ENCODE peak calls at places on chromosome 15, in four cellular contexts. H is gastrocnemius medialis, D is esophagus squamous epithelium, F is A549. X is an unnamed sample.

GRCh38 chr15:101128191-101128590 is 123.7 kb downstream of the CHSY1 start:
- DNase-seq in D (no peak), F (no peak), H (no peak), X (no peak)

GRCh38 chr15:101264011-101264410 is 12.2 kb upstream of the CHSY1 start:
- DNase-seq in F (no peak), H (no peak), D (no peak), X (no peak)

GRCh38 chr15:88649286-88649733 is 10.5 kb downstream of the ISG20 start:
- DNase-seq in H (no peak), D (no peak), F (peak; percentile 61), X (peak; percentile 66)

GRCh38 chr15:77543159-77543882 is 89.4 kb downstream of the LINGO1 start:
- DNase-seq in F (peak; percentile 89), H (peak; percentile 48), D (peak; percentile 24), X (peak; percentile 90)

GRCh38 chr15:98649621-98649995 is 1.3 kb downstream of the IGF1R start:
- DNase-seq in F (no peak), D (no peak), H (peak; percentile 20), X (peak; percentile 46)

GRCh38 chr15:84725001-84725491 is 9.1 kb upstream of the SEC11A start:
- DNase-seq in H (peak; percentile 5), F (no peak), D (no peak), X (no peak)

GRCh38 chr15:76839173-76839572 is 66.0 kb downstream of the SCAPER start:
- DNase-seq in H (no peak), D (no peak), F (no peak), X (no peak)

GRCh38 chr15:40128746-40129660 is 20.3 kb upstream of the BMF start:
- DNase-seq in F (no peak), D (no peak), H (no peak), X (no peak)

GRCh38 chr15:89101302-89102191 is 13.3 kb downstream of the ABHD2 start:
- DNase-seq in F (peak; percentile 98), H (peak; percentile 82), D (no peak), X (peak; percentile 77)

GRCh38 chr15:88701561-88702095 is 62.8 kb downstream of the ISG20 start:
- DNase-seq in D (no peak), F (peak; percentile 46), H (no peak), X (no peak)

GRCh38 chr15:26580943-26581342 is 191.9 kb downstream of the GABRB3 start:
- DNase-seq in F (no peak), H (no peak), D (no peak), X (no peak)

GRCh38 chr15:44738340-44738984 is 2.1 kb downstream of the TRIM69 start:
- DNase-seq in H (no peak), D (no peak), F (peak; percentile 43), X (no peak)

GRCh38 chr15:66095871-66096710 is 157.5 kb downstream of the MEGF11 start:
- DNase-seq in F (no peak), H (no peak), D (no peak), X (no peak)

GRCh38 chr15:65421360-65422215 is 1.2 kb downstream of the IGDCC4 start:
- DNase-seq in F (no peak), H (peak; percentile 31), D (no peak), X (peak; percentile 50)

GRCh38 chr15:82737975-82738374 is 28.3 kb upstream of the AP3B2 start:
- DNase-seq in F (peak; percentile 34), D (no peak), H (no peak), X (no peak)

GRCh38 chr15:82045179-82045891 is 483 bp downstream of the MEX3B start:
- DNase-seq in D (no peak), F (peak; percentile 55), H (peak; percentile 14), X (peak; percentile 37)

GRCh38 chr15:39610665-39611064 is 29.8 kb downstream of the THBS1 start:
- DNase-seq in F (no peak), H (no peak), D (no peak), X (no peak)

GRCh38 chr15:100779331-100780207 is 100.1 kb upstream of the ALDH1A3 start:
- DNase-seq in D (no peak), F (no peak), H (no peak), X (no peak)

GRCh38 chr15:75203017-75203907 is 1.6 kb downstream of the C15orf39 start:
- DNase-seq in D (no peak), H (no peak), F (peak; percentile 41), X (no peak)

GRCh38 chr15:82063055-82063454 is 17.2 kb upstream of the MEX3B start:
- DNase-seq in F (no peak), D (no peak), H (no peak), X (no peak)

GRCh38 chr15:94576889-94577533 is 345.6 kb downstream of the MCTP2 start:
- DNase-seq in F (peak; percentile 26), D (no peak), H (no peak), X (no peak)

GRCh38 chr15:41160639-41161315 is 44.7 kb upstream of the INO80 start:
- DNase-seq in H (no peak), D (no peak), F (no peak), X (no peak)

GRCh38 chr15:40282870-40283614 is at the start of gene ANKRD63:
- DNase-seq in D (no peak), F (no peak), H (no peak), X (no peak)

GRCh38 chr15:80572337-80572736 is 122.8 kb upstream of the ABHD17C start:
- DNase-seq in H (no peak), D (no peak), F (no peak), X (no peak)

GRCh38 chr15:87118424-87118823 is 1038.8 kb downstream of the AGBL1 start:
- DNase-seq in D (no peak), F (no peak), H (no peak), X (no peak)

GRCh38 chr15:54504695-54505094 is 526.5 kb downstream of the UNC13C start:
- DNase-seq in F (no peak), D (no peak), H (no peak), X (no peak)

GRCh38 chr15:41948499-41948898 is 23.9 kb downstream of the EHD4 start:
- DNase-seq in F (no peak), H (peak; percentile 37), D (no peak), X (no peak)

GRCh38 chr15:26738996-26739395 is 33.9 kb downstream of the GABRB3 start:
- DNase-seq in H (no peak), F (no peak), D (no peak), X (no peak)

GRCh38 chr15:66004618-66005262 is 135.4 kb downstream of the RAB11A start:
- DNase-seq in H (no peak), D (no peak), F (peak; percentile 26), X (no peak)

DNA sequence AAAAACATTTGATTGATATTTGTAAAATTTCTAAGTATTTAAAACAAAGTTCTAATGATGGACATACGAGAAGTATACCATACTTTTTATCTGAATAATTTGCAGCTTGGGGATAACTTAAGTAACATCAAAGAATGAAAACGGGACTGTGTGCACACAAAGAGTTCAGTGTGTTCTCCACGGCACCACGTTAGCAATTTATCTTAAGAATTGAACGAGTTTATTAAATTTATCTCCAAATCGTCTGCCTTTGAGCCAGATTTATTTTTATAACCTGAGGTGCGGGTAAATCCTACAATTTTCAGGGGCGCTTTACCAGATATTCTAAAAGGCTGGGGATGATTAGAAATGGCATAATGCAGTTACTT is 3.4 kb downstream of the CHD2 start:
- DNase-seq in H (no peak), F (no peak), D (no peak), X (no peak)
- H3K4me1 ChIP-seq in H (peaks cover 60% of the 10 kb centered on the region), F (peaks cover 35% of the 10 kb centered on the region), D (peaks cover 75% of the 10 kb centered on the region), X (peaks cover 35% of the 10 kb centered on the region)

DNA sequence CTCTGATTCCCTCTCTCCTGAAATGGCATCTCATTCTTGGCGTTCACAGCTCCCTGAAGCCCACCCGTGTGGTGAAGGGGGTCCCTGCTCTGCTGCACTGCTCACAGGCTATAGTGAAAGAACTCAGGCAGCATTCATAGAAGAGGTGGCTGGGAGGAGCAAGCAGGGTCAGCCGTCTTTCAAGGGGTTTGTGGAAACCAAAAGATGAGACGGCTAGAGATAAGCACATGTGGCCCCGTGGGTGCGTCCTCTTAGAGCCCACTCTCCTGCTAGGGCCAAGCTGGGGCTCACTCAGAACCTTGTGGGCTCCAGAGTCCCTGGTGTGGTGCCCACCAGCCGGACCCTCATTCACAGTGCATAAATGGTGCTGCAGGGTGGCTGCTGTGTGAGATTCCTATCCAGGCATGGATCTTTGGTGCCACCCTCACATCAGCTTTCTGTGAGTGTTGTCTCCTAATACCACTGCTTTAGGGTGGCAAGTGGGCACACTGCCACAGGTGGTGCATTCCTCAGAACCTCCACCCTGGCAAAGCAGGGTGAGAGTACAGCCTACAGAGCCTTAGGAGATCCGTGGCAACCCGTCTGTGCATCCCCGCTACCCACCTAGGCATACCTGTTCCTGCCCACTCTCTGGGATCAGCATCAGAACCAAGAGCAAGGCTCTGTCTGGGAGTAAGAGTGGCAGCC is 11.2 kb upstream of the SEMA4B start:
- DNase-seq in D (no peak), H (no peak), F (no peak), X (no peak)
- TF ChIP-seq POLR2A in D (no peak), H (no peak), F (no peak), X (no peak)

DNA sequence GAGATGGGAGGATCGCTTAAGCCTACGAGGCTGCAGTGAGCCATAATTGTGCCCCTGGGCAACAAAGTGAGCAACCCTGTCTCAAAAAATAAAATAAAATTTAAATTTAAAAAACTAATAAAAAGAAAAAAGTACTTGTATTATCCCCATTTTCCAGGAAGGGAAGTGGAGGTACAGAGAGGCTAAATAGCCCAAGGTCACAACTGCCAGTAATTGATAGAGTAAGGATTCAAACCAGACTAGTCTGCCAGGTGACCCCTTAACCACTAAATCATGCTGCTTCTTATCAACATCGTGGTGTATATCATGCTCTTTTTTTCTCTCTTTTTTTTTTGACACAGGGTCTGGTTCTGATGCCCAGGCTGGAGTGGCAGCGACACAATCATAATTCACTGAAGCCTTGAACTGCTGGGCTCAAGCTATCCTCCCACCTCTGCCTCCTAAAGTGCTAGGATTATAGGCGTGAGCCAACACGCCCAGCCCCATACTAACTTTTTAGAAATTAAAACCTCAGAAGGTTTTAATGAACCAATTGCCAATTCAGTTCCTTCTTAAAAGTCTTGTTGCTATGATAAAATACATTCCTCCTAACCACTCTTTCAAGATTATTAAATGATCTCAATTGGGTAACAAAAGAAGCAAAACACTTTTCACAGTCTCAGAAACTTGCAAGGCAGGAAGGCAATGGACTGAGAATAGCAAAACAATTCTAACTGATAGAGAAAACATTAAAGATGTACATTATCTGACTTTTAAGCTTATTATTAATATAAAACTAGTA is 30.5 kb downstream of the HERC1 start:
- DNase-seq in H (no peak), D (no peak), F (no peak), X (no peak)
- H3K4me1 ChIP-seq in H (peaks cover 81% of the 10 kb centered on the region), D (peaks cover 35% of the 10 kb centered on the region), F (no peaks in the 10 kb centered on the region), X (peaks cover 77% of the 10 kb centered on the region)

GRCh38 chr15:68821190-68821897 is 649 bp upstream of the ANP32A start:
- DNase-seq in F (peak; percentile 18), D (no peak), H (no peak), X (no peak)

GRCh38 chr15:68819451-68820204 is 1.1 kb downstream of the ANP32A start:
- DNase-seq in D (no peak), H (peak; percentile 45), F (peak; percentile 74), X (peak; percentile 72)

GRCh38 chr15:68820205-68820588 is 498 bp downstream of the ANP32A start:
- DNase-seq in D (no peak), H (peak; percentile 23), F (peak; percentile 70), X (peak; percentile 74)

GRCh38 chr15:68821898-68822380 is 1.2 kb upstream of the ANP32A start:
- DNase-seq in H (no peak), D (no peak), F (peak; percentile 31), X (no peak)

DNA sequence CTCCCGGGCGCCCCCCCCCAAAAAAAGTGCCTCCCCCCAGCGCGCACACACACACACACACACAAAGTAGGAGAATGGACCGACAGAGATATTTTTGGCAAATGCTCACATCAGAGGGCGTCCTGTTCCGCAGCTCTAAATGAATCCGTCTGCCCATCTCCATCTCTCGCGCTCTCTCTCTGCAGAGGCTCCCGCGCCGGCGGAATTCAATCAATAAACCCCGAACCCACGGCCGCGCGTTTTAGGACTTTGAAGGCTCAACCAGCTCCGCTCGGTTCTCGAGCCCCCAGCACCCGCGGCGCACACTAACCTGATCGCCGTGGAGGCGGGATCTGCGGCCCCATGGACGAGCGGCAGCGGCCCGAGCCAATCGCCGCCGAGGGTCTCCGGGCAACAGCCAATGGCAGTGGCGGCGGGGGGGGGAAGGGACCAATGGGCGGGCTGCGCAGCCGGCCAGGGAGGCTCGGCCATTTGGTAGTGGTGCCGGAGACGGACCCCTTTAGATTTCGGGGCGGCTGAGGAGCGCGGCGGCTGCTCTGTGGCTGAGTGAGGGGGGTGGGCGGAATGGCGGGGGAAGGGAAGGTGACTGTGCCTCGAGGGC is at the start of gene ANP32A:
- DNase-seq in H (peak; percentile 97), F (peak; percentile 97), D (peak; percentile 53), X (peak; percentile 99)
- TF ChIP-seq POLR2A in H (peak; percentile 88), F (peak; percentile 36), D (no peak), X (no peak)

X was measured in heart left ventricle.